ENCODE peak calls at places on chromosome 9, in nine cellular contexts. One of them, this sample, is unnamed.

GRCh38 chr9:96022445-96023031 is 147.0 kb downstream of the ERCC6L2 start:
- DNase-seq in fibroblast of lung: no peak
- DNase-seq in PC-9: no peak
- DNase-seq in psoas muscle: no peak
- DNase-seq in tibial nerve: no peak
- DNase-seq in left ventricle myocardium inferior: no peak
- DNase-seq in GM06990: no peak
- DNase-seq in A549: no peak
- DNase-seq in adrenal gland: no peak
- DNase-seq in this sample: no peak

GRCh38 chr9:18568969-18569368 is 95.0 kb downstream of the ADAMTSL1 start:
- DNase-seq in fibroblast of lung: peak; percentile 65
- DNase-seq in PC-9: no peak
- DNase-seq in psoas muscle: no peak
- DNase-seq in tibial nerve: no peak
- DNase-seq in left ventricle myocardium inferior: no peak
- DNase-seq in GM06990: no peak
- DNase-seq in A549: no peak
- DNase-seq in adrenal gland: no peak
- DNase-seq in this sample: peak; percentile 54

GRCh38 chr9:25396828-25397227 is 281.4 kb downstream of the TUSC1 start:
- DNase-seq in fibroblast of lung: no peak
- DNase-seq in PC-9: no peak
- DNase-seq in psoas muscle: no peak
- DNase-seq in tibial nerve: no peak
- DNase-seq in left ventricle myocardium inferior: no peak
- DNase-seq in GM06990: no peak
- DNase-seq in A549: no peak
- DNase-seq in adrenal gland: no peak
- DNase-seq in this sample: no peak

GRCh38 chr9:134024828-134025605 is at the start of gene BRD3OS:
- DNase-seq in fibroblast of lung: peak; percentile 100
- DNase-seq in PC-9: peak; percentile 97
- DNase-seq in psoas muscle: peak; percentile 98
- DNase-seq in tibial nerve: peak; percentile 91
- DNase-seq in left ventricle myocardium inferior: peak; percentile 94
- DNase-seq in GM06990: peak; percentile 97
- DNase-seq in A549: peak; percentile 99
- DNase-seq in adrenal gland: peak; percentile 99
- DNase-seq in this sample: peak; percentile 100

GRCh38 chr9:15139467-15139866 is 167.5 kb downstream of the TTC39B start:
- DNase-seq in fibroblast of lung: no peak
- DNase-seq in PC-9: no peak
- DNase-seq in psoas muscle: no peak
- DNase-seq in tibial nerve: no peak
- DNase-seq in left ventricle myocardium inferior: no peak
- DNase-seq in GM06990: no peak
- DNase-seq in A549: no peak
- DNase-seq in adrenal gland: no peak
- DNase-seq in this sample: no peak

GRCh38 chr9:135479469-135480052 is at the start of gene PPP1R26:
- DNase-seq in fibroblast of lung: no peak
- DNase-seq in PC-9: peak; percentile 67
- DNase-seq in psoas muscle: no peak
- DNase-seq in tibial nerve: no peak
- DNase-seq in left ventricle myocardium inferior: peak; percentile 45
- DNase-seq in GM06990: no peak
- DNase-seq in A549: peak; percentile 34
- DNase-seq in adrenal gland: no peak
- DNase-seq in this sample: peak; percentile 42

GRCh38 chr9:76313771-76314170 is 80.5 kb downstream of the RFK start:
- DNase-seq in fibroblast of lung: no peak
- DNase-seq in PC-9: no peak
- DNase-seq in psoas muscle: no peak
- DNase-seq in tibial nerve: no peak
- DNase-seq in left ventricle myocardium inferior: no peak
- DNase-seq in GM06990: no peak
- DNase-seq in A549: no peak
- DNase-seq in adrenal gland: no peak
- DNase-seq in this sample: no peak

GRCh38 chr9:97665742-97666141 is 31.4 kb downstream of the XPA start:
- DNase-seq in fibroblast of lung: no peak
- DNase-seq in PC-9: no peak
- DNase-seq in psoas muscle: no peak
- DNase-seq in tibial nerve: no peak
- DNase-seq in left ventricle myocardium inferior: no peak
- DNase-seq in GM06990: no peak
- DNase-seq in A549: no peak
- DNase-seq in adrenal gland: no peak
- DNase-seq in this sample: no peak

GRCh38 chr9:137241490-137242328 is 622 bp downstream of the TUBB4B start:
- DNase-seq in fibroblast of lung: peak; percentile 37
- DNase-seq in PC-9: peak; percentile 67
- DNase-seq in psoas muscle: peak; percentile 79
- DNase-seq in tibial nerve: peak; percentile 39
- DNase-seq in left ventricle myocardium inferior: peak; percentile 72
- DNase-seq in GM06990: no peak
- DNase-seq in A549: no peak
- DNase-seq in adrenal gland: peak; percentile 67
- DNase-seq in this sample: peak; percentile 44

GRCh38 chr9:108445431-108446018 is 410.3 kb downstream of the ACTL7B start:
- DNase-seq in fibroblast of lung: no peak
- DNase-seq in PC-9: no peak
- DNase-seq in psoas muscle: no peak
- DNase-seq in tibial nerve: no peak
- DNase-seq in left ventricle myocardium inferior: no peak
- DNase-seq in GM06990: no peak
- DNase-seq in A549: no peak
- DNase-seq in adrenal gland: no peak
- DNase-seq in this sample: no peak

GRCh38 chr9:93062364-93062763 is 3.9 kb downstream of the SUSD3 start:
- DNase-seq in fibroblast of lung: no peak
- DNase-seq in PC-9: no peak
- DNase-seq in psoas muscle: no peak
- DNase-seq in tibial nerve: no peak
- DNase-seq in left ventricle myocardium inferior: no peak
- DNase-seq in GM06990: peak; percentile 42
- DNase-seq in A549: no peak
- DNase-seq in adrenal gland: no peak
- DNase-seq in this sample: no peak

GRCh38 chr9:131422241-131422792 is 28.4 kb downstream of the PRRC2B start:
- DNase-seq in fibroblast of lung: no peak
- DNase-seq in PC-9: peak; percentile 64
- DNase-seq in psoas muscle: peak; percentile 36
- DNase-seq in tibial nerve: no peak
- DNase-seq in left ventricle myocardium inferior: peak; percentile 25
- DNase-seq in GM06990: no peak
- DNase-seq in A549: peak; percentile 49
- DNase-seq in adrenal gland: peak; percentile 45
- DNase-seq in this sample: no peak

GRCh38 chr9:18726546-18726945 is 252.6 kb downstream of the ADAMTSL1 start:
- DNase-seq in fibroblast of lung: peak; percentile 53
- DNase-seq in PC-9: no peak
- DNase-seq in psoas muscle: no peak
- DNase-seq in tibial nerve: no peak
- DNase-seq in left ventricle myocardium inferior: no peak
- DNase-seq in GM06990: no peak
- DNase-seq in A549: no peak
- DNase-seq in adrenal gland: no peak
- DNase-seq in this sample: no peak

GRCh38 chr9:78235296-78235770 is 542 bp upstream of the CEP78 start:
- DNase-seq in fibroblast of lung: peak; percentile 30
- DNase-seq in PC-9: no peak
- DNase-seq in psoas muscle: no peak
- DNase-seq in tibial nerve: no peak
- DNase-seq in left ventricle myocardium inferior: no peak
- DNase-seq in GM06990: no peak
- DNase-seq in A549: no peak
- DNase-seq in adrenal gland: no peak
- DNase-seq in this sample: no peak

GRCh38 chr9:129095908-129096307 is 14.7 kb downstream of the CRAT start:
- DNase-seq in fibroblast of lung: no peak
- DNase-seq in PC-9: no peak
- DNase-seq in psoas muscle: no peak
- DNase-seq in tibial nerve: no peak
- DNase-seq in left ventricle myocardium inferior: no peak
- DNase-seq in GM06990: no peak
- DNase-seq in A549: no peak
- DNase-seq in adrenal gland: no peak
- DNase-seq in this sample: no peak

DNA sequence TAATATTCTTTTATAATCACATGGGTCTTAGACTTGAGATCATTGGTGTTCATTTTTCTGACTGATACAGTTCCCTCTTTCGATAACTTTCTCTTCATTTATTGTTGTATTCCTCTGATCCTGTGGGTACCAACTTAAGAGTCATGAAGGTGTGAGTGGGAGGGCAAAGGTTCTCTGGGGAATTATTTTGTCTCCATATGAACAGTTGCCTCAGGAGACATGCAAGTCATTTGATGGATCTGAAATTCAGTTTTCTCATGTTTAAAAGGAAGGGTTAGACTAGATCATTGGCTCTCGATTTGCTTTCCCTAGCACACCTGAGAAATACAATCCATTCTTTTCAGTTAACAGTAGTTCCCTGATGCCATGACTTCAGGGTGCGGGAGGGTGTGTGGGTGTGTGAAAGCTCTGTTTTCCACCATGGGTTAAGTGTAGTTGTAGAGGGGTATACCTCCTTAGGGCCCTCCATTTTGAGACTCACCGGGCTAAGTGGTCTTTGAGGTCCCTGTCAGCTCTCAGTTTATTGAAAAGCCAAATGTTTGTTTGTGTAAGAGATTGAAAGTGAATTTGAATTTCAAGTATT is 47.8 kb downstream of the CNTRL start:
- DNase-seq in fibroblast of lung: no peak
- DNase-seq in PC-9: no peak
- DNase-seq in psoas muscle: no peak
- DNase-seq in tibial nerve: no peak
- DNase-seq in left ventricle myocardium inferior: no peak
- DNase-seq in GM06990: peak; percentile 22
- DNase-seq in A549: no peak
- DNase-seq in adrenal gland: no peak
- DNase-seq in this sample: peak; percentile 2
- H3K4me3 ChIP-seq in fibroblast of lung: peak overlapping the region; percentile 26
- H3K4me3 ChIP-seq in PC-9: peak overlapping the region; percentile 59
- H3K4me3 ChIP-seq in psoas muscle: peak overlapping the region; percentile 66
- H3K4me3 ChIP-seq in tibial nerve: peak overlapping the region; percentile 49
- H3K4me3 ChIP-seq in left ventricle myocardium inferior: peak overlapping the region; percentile 67
- H3K4me3 ChIP-seq in GM06990: peak overlapping the region; percentile 50
- H3K4me3 ChIP-seq in A549: peak overlapping the region; percentile 55
- H3K4me3 ChIP-seq in adrenal gland: peak overlapping the region; percentile 8
- H3K4me3 ChIP-seq in this sample: peak overlapping the region; percentile 64

GRCh38 chr9:1051286-1052118 is 1.3 kb downstream of the DMRT2 start:
- DNase-seq in fibroblast of lung: no peak
- DNase-seq in PC-9: no peak
- DNase-seq in psoas muscle: peak; percentile 47
- DNase-seq in tibial nerve: peak; percentile 40
- DNase-seq in left ventricle myocardium inferior: peak; percentile 27
- DNase-seq in GM06990: no peak
- DNase-seq in A549: peak; percentile 65
- DNase-seq in adrenal gland: no peak
- DNase-seq in this sample: peak; percentile 59
- H3K4me3 ChIP-seq in fibroblast of lung: no peak overlapping the region
- H3K4me3 ChIP-seq in PC-9: no peak overlapping the region
- H3K4me3 ChIP-seq in psoas muscle: peak overlapping the region; percentile 64
- H3K4me3 ChIP-seq in tibial nerve: peak overlapping the region; percentile 46
- H3K4me3 ChIP-seq in left ventricle myocardium inferior: peak overlapping the region; percentile 60
- H3K4me3 ChIP-seq in GM06990: no peak overlapping the region
- H3K4me3 ChIP-seq in A549: peak overlapping the region; percentile 55
- H3K4me3 ChIP-seq in adrenal gland: no peak overlapping the region
- H3K4me3 ChIP-seq in this sample: peak overlapping the region; percentile 22

GRCh38 chr9:4146293-4146692 is 153.6 kb downstream of the GLIS3 start:
- DNase-seq in fibroblast of lung: no peak
- DNase-seq in PC-9: no peak
- DNase-seq in psoas muscle: no peak
- DNase-seq in tibial nerve: no peak
- DNase-seq in left ventricle myocardium inferior: no peak
- DNase-seq in GM06990: no peak
- DNase-seq in A549: no peak
- DNase-seq in adrenal gland: no peak
- DNase-seq in this sample: no peak

GRCh38 chr9:4147476-4148214 is 152.2 kb downstream of the GLIS3 start:
- DNase-seq in fibroblast of lung: no peak
- DNase-seq in PC-9: no peak
- DNase-seq in psoas muscle: no peak
- DNase-seq in tibial nerve: no peak
- DNase-seq in left ventricle myocardium inferior: no peak
- DNase-seq in GM06990: no peak
- DNase-seq in A549: peak; percentile 79
- DNase-seq in adrenal gland: no peak
- DNase-seq in this sample: no peak

GRCh38 chr9:4145482-4145881 is 154.4 kb downstream of the GLIS3 start:
- DNase-seq in fibroblast of lung: no peak
- DNase-seq in PC-9: no peak
- DNase-seq in psoas muscle: no peak
- DNase-seq in tibial nerve: no peak
- DNase-seq in left ventricle myocardium inferior: no peak
- DNase-seq in GM06990: no peak
- DNase-seq in A549: peak; percentile 57
- DNase-seq in adrenal gland: no peak
- DNase-seq in this sample: no peak

GRCh38 chr9:4143951-4144717 is 155.7 kb downstream of the GLIS3 start:
- DNase-seq in fibroblast of lung: peak; percentile 82
- DNase-seq in PC-9: no peak
- DNase-seq in psoas muscle: no peak
- DNase-seq in tibial nerve: no peak
- DNase-seq in left ventricle myocardium inferior: no peak
- DNase-seq in GM06990: no peak
- DNase-seq in A549: peak; percentile 45
- DNase-seq in adrenal gland: no peak
- DNase-seq in this sample: peak; percentile 74

DNA sequence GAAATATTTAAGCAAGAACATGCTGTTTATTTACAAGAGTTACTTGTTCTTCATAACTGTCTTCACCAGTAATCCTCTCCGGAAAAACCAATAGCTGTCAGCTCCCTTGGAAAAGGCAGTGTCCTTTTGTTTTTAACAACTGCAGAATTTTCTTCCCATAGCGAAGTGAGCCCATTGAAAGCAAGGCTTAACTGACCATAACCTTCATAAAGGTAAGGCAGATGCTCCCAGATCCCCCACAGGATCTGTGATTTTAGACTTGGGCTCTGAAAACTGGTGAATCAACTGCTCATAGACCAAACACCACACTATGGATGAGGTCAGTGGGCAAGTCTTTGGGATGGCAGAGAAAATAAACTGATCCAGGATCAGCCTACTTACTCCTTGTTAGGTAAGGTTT is 155.0 kb downstream of the GLIS3 start:
- DNase-seq in fibroblast of lung: no peak
- DNase-seq in PC-9: no peak
- DNase-seq in psoas muscle: no peak
- DNase-seq in tibial nerve: no peak
- DNase-seq in left ventricle myocardium inferior: no peak
- DNase-seq in GM06990: no peak
- DNase-seq in A549: peak; percentile 31
- DNase-seq in adrenal gland: no peak
- DNase-seq in this sample: no peak
- H3K4me3 ChIP-seq in fibroblast of lung: peak overlapping the region; percentile 32
- H3K4me3 ChIP-seq in PC-9: no peak overlapping the region
- H3K4me3 ChIP-seq in psoas muscle: peak overlapping the region; percentile 52
- H3K4me3 ChIP-seq in tibial nerve: no peak overlapping the region
- H3K4me3 ChIP-seq in left ventricle myocardium inferior: peak overlapping the region; percentile 18
- H3K4me3 ChIP-seq in GM06990: no peak overlapping the region
- H3K4me3 ChIP-seq in A549: peak overlapping the region; percentile 36
- H3K4me3 ChIP-seq in adrenal gland: no peak overlapping the region
- H3K4me3 ChIP-seq in this sample: peak overlapping the region; percentile 25

GRCh38 chr9:89872913-89873707 is 268.3 kb downstream of the GADD45G start:
- DNase-seq in fibroblast of lung: no peak
- DNase-seq in PC-9: no peak
- DNase-seq in psoas muscle: no peak
- DNase-seq in tibial nerve: no peak
- DNase-seq in left ventricle myocardium inferior: no peak
- DNase-seq in GM06990: no peak
- DNase-seq in A549: no peak
- DNase-seq in adrenal gland: no peak
- DNase-seq in this sample: no peak
- H3K4me3 ChIP-seq in fibroblast of lung: no peak overlapping the region
- H3K4me3 ChIP-seq in PC-9: no peak overlapping the region
- H3K4me3 ChIP-seq in psoas muscle: no peak overlapping the region
- H3K4me3 ChIP-seq in tibial nerve: no peak overlapping the region
- H3K4me3 ChIP-seq in left ventricle myocardium inferior: no peak overlapping the region
- H3K4me3 ChIP-seq in GM06990: no peak overlapping the region
- H3K4me3 ChIP-seq in A549: no peak overlapping the region
- H3K4me3 ChIP-seq in adrenal gland: no peak overlapping the region
- H3K4me3 ChIP-seq in this sample: no peak overlapping the region

This sample was measured in foreskin fibroblast.